ENCODE peak calls at places on chromosomes 1 and 21, in nine cellular contexts. C is MCF 10A; H is stimulated activated CD8-positive, alpha-beta memory T cell treated with anti-CD3 and anti-CD28 coated beads, Interleukin-15, amount 100 ng/mL, for 1 hour; M is activated T-helper 1 cell treated with anti-CD3 and anti-CD28 coated beads, Interleukin-12 subunit alpha, Interleukin-12 subunit beta, Interleukin-2, Interleukin-4 antibody, amounts not matched to agents 30 ng/mL and 10 ng/mL and 1 ng/mL, durations not matched to agents 14 hours and 24 hours and 36 hours; P is neural crest cell; Y is NCI-H510A treated with DMSO at 0.1 percent for 48 hours; O is activated gamma-delta T cell treated with anti-CD3 and anti-CD28 coated beads, Interleukin-2, amount 50 U/mL, for 16 hours; F is NCI-H1436; A is activated CD4-positive, alpha-beta T cell treated with anti-CD3 and anti-CD28 coated beads, Interleukin-2, amount 10 ng/mL, durations not matched to agents 7 days and 5 days. K is an unnamed sample.

GRCh38 chr1:106290805-106291537 is 765.5 kb upstream of the PRMT6 start:
- DNase-seq in Y (peak), P (no peak), O (no peak), M (no peak), H (no peak), C (no peak), A (no peak), F (no peak), K (no peak)

GRCh38 chr1:19715334-19716203 is 50.9 kb downstream of the HTR6 start:
- DNase-seq in P (peak), Y (peak), O (peak), A (peak), M (peak), F (peak), H (peak), C (peak), K (peak)

GRCh38 chr21:33261635-33262034 is 4.5 kb upstream of the IL10RB start:
- DNase-seq in A (peak), O (no peak), H (no peak), C (peak), M (no peak), Y (no peak), F (no peak), P (no peak), K (peak)

GRCh38 chr1:221117548-221117951 is 238.3 kb downstream of the HLX start:
- DNase-seq in Y (no peak), O (no peak), H (no peak), P (no peak), C (peak), M (no peak), A (no peak), F (no peak), K (peak)

GRCh38 chr1:78722521-78722920 is 72.9 kb downstream of the IFI44 start:
- DNase-seq in M (no peak), O (no peak), C (no peak), A (no peak), H (no peak), Y (no peak), F (no peak), P (no peak), K (no peak)

GRCh38 chr1:118185083-118185899 is at the start of gene SPAG17:
- DNase-seq in P (peak), O (no peak), M (no peak), A (peak), Y (peak), H (no peak), C (no peak), F (no peak), K (no peak)

GRCh38 chr1:10316752-10317151 is 82.1 kb upstream of the PGD start:
- DNase-seq in C (no peak), F (no peak), Y (no peak), P (no peak), H (no peak), M (no peak), O (no peak), A (no peak), K (no peak)

GRCh38 chr1:8409107-8409506 is 91.2 kb downstream of the SLC45A1 start:
- DNase-seq in M (no peak), P (no peak), H (no peak), C (peak), O (no peak), Y (peak), F (no peak), A (peak), K (no peak)

GRCh38 chr1:72623299-72623708 is 341.0 kb upstream of the NEGR1 start:
- DNase-seq in M (no peak), C (peak), A (no peak), F (peak), H (no peak), P (peak), Y (peak), O (no peak), K (peak)

GRCh38 chr1:22285545-22286396 is 142.9 kb upstream of the WNT4 start:
- DNase-seq in M (no peak), Y (no peak), F (no peak), C (no peak), H (no peak), A (no peak), P (no peak), O (no peak), K (no peak)

GRCh38 chr1:4072754-4073153 is 172.7 kb upstream of the C1orf174 start:
- DNase-seq in H (no peak), M (no peak), O (no peak), A (no peak), Y (no peak), F (no peak), C (no peak), P (no peak), K (no peak)

GRCh38 chr1:18409609-18410237 is 71.0 kb upstream of the KLHDC7A start:
- DNase-seq in O (no peak), P (no peak), H (no peak), C (no peak), A (no peak), M (no peak), Y (no peak), F (no peak), K (no peak)

GRCh38 chr1:180594723-180595122 is 36.0 kb downstream of the OVAAL start:
- DNase-seq in A (no peak), F (peak), M (no peak), Y (peak), H (no peak), P (no peak), O (no peak), C (no peak), K (no peak)

GRCh38 chr1:25623007-25623406 is 6.4 kb downstream of the MAN1C1 start:
- DNase-seq in O (no peak), A (no peak), M (no peak), H (no peak), F (no peak), P (no peak), Y (no peak), C (no peak), K (no peak)

GRCh38 chr1:78143152-78143551 is 97.4 kb downstream of the GIPC2 start:
- DNase-seq in H (no peak), O (no peak), M (no peak), A (peak), Y (no peak), F (no peak), P (no peak), C (no peak), K (no peak)

GRCh38 chr1:23743287-23744052 is at the start of gene ELOA:
- DNase-seq in F (peak), A (peak), H (peak), Y (peak), O (peak), P (peak), C (peak), M (peak), K (no peak)

GRCh38 chr1:103084176-103084575 is 24.1 kb downstream of the COL11A1 start:
- DNase-seq in H (no peak), M (no peak), P (no peak), C (peak), A (no peak), F (no peak), O (no peak), Y (no peak), K (no peak)

GRCh38 chr1:234836045-234836681 is 226.2 kb upstream of the IRF2BP2 start:
- DNase-seq in F (no peak), A (no peak), P (no peak), H (no peak), O (no peak), Y (no peak), C (no peak), M (no peak), K (no peak)

GRCh38 chr1:27934818-27935549 is at the start of gene SMPDL3B:
- DNase-seq in H (no peak), Y (peak), A (no peak), C (peak), M (no peak), O (no peak), P (no peak), F (peak), K (no peak)

GRCh38 chr1:22319608-22320007 is 132.0 kb upstream of the ZBTB40 start:
- DNase-seq in F (no peak), P (no peak), A (no peak), O (no peak), M (no peak), C (no peak), Y (no peak), H (no peak), K (no peak)

GRCh38 chr21:43605320-43606244 is 53.7 kb downstream of the HSF2BP start:
- DNase-seq in C (no peak), Y (no peak), F (no peak), O (no peak), H (no peak), A (no peak), M (no peak), P (no peak), K (no peak)

GRCh38 chr1:203555484-203556046 is 61.6 kb downstream of the OPTC start:
- DNase-seq in M (no peak), P (no peak), A (no peak), F (no peak), C (no peak), Y (no peak), H (no peak), O (no peak), K (no peak)

K was measured in AG04450.